ENCODE peak calls at places on chromosomes 11 and 22, in seven cellular contexts. One of them, this sample, is unnamed.
A peak's percentile ranks its signal among the peaks of the same experiment; 100 is the strongest.

GRCh38 chr22:31753005-31753633 is 700 bp upstream of the DEPDC5 start:
- DNase-seq in uterus: peak; percentile 28
- DNase-seq in GM13977: peak; percentile 21
- DNase-seq in coronary artery: no peak
- DNase-seq in stomach: peak; percentile 31
- DNase-seq in GM23338: peak; percentile 88
- DNase-seq in MCF 10A: no peak
- DNase-seq in this sample: peak; percentile 27

GRCh38 chr11:60699282-60699681 is at the start of gene MS4A8:
- DNase-seq in GM23338: no peak
- DNase-seq in uterus: no peak
- DNase-seq in MCF 10A: no peak
- DNase-seq in stomach: no peak
- DNase-seq in coronary artery: no peak
- DNase-seq in GM13977: no peak
- DNase-seq in this sample: no peak

GRCh38 chr11:112776834-112777793 is 184.1 kb upstream of the NCAM1 start:
- DNase-seq in uterus: no peak
- DNase-seq in coronary artery: no peak
- DNase-seq in GM23338: no peak
- DNase-seq in stomach: no peak
- DNase-seq in MCF 10A: no peak
- DNase-seq in GM13977: no peak
- DNase-seq in this sample: no peak

GRCh38 chr22:46003271-46004091 is 26.5 kb upstream of the WNT7B start:
- DNase-seq in GM23338: no peak
- DNase-seq in uterus: no peak
- DNase-seq in MCF 10A: no peak
- DNase-seq in coronary artery: no peak
- DNase-seq in stomach: no peak
- DNase-seq in GM13977: no peak
- DNase-seq in this sample: no peak

GRCh38 chr11:76013526-76013925 is 192.8 kb downstream of the WNT11 start:
- DNase-seq in coronary artery: no peak
- DNase-seq in uterus: no peak
- DNase-seq in MCF 10A: no peak
- DNase-seq in GM23338: no peak
- DNase-seq in stomach: no peak
- DNase-seq in GM13977: no peak
- DNase-seq in this sample: no peak

GRCh38 chr11:67321313-67321871 is 18.1 kb downstream of the SSH3 start:
- DNase-seq in coronary artery: no peak
- DNase-seq in MCF 10A: no peak
- DNase-seq in stomach: no peak
- DNase-seq in GM13977: no peak
- DNase-seq in GM23338: no peak
- DNase-seq in uterus: no peak
- DNase-seq in this sample: no peak

GRCh38 chr11:19428206-19429001 is 187.7 kb upstream of the E2F8 start:
- DNase-seq in MCF 10A: peak; percentile 51
- DNase-seq in uterus: no peak
- DNase-seq in coronary artery: no peak
- DNase-seq in GM13977: no peak
- DNase-seq in stomach: no peak
- DNase-seq in GM23338: peak; percentile 35
- DNase-seq in this sample: no peak

GRCh38 chr11:125756050-125756449 is 10.0 kb downstream of the PATE1 start:
- DNase-seq in MCF 10A: no peak
- DNase-seq in uterus: no peak
- DNase-seq in stomach: no peak
- DNase-seq in coronary artery: no peak
- DNase-seq in GM13977: no peak
- DNase-seq in GM23338: no peak
- DNase-seq in this sample: no peak

GRCh38 chr11:64951529-64951928 is 15.8 kb upstream of the GPHA2 start:
- DNase-seq in GM23338: no peak
- DNase-seq in coronary artery: no peak
- DNase-seq in MCF 10A: no peak
- DNase-seq in uterus: no peak
- DNase-seq in GM13977: no peak
- DNase-seq in stomach: no peak
- DNase-seq in this sample: no peak

GRCh38 chr11:28383471-28383870 is 275.3 kb downstream of the METTL15 start:
- DNase-seq in GM13977: no peak
- DNase-seq in uterus: no peak
- DNase-seq in stomach: no peak
- DNase-seq in coronary artery: no peak
- DNase-seq in MCF 10A: no peak
- DNase-seq in GM23338: no peak
- DNase-seq in this sample: no peak

GRCh38 chr11:108069947-108070346 is 51.4 kb upstream of the ACAT1 start:
- DNase-seq in coronary artery: no peak
- DNase-seq in GM13977: peak; percentile 15
- DNase-seq in uterus: no peak
- DNase-seq in stomach: no peak
- DNase-seq in MCF 10A: peak; percentile 6
- DNase-seq in GM23338: no peak
- DNase-seq in this sample: no peak

GRCh38 chr11:134639586-134640330 is 227.7 kb upstream of the B3GAT1 start:
- DNase-seq in uterus: no peak
- DNase-seq in coronary artery: peak; percentile 46
- DNase-seq in MCF 10A: peak; percentile 80
- DNase-seq in GM23338: no peak
- DNase-seq in GM13977: no peak
- DNase-seq in stomach: peak; percentile 62
- DNase-seq in this sample: peak; percentile 62
- TF ChIP-seq CTCF in uterus: no peak
- TF ChIP-seq CTCF in coronary artery: no peak
- TF ChIP-seq CTCF in MCF 10A: no peak
- TF ChIP-seq CTCF in GM23338: no peak
- TF ChIP-seq CTCF in GM13977: no peak
- TF ChIP-seq CTCF in stomach: no peak
- TF ChIP-seq CTCF in this sample: no peak

GRCh38 chr22:29110946-29111345 is 38.1 kb downstream of the KREMEN1 start:
- DNase-seq in GM13977: no peak
- DNase-seq in uterus: no peak
- DNase-seq in GM23338: no peak
- DNase-seq in stomach: no peak
- DNase-seq in coronary artery: no peak
- DNase-seq in MCF 10A: no peak
- DNase-seq in this sample: no peak
- TF ChIP-seq CTCF in GM13977: no peak
- TF ChIP-seq CTCF in uterus: no peak
- TF ChIP-seq CTCF in GM23338: no peak
- TF ChIP-seq CTCF in stomach: no peak
- TF ChIP-seq CTCF in coronary artery: no peak
- TF ChIP-seq CTCF in MCF 10A: no peak
- TF ChIP-seq CTCF in this sample: no peak

GRCh38 chr11:40722179-40722795 is 737.2 kb downstream of the LRRC4C start:
- DNase-seq in coronary artery: no peak
- DNase-seq in GM13977: peak; percentile 28
- DNase-seq in MCF 10A: peak; percentile 8
- DNase-seq in uterus: no peak
- DNase-seq in stomach: no peak
- DNase-seq in GM23338: peak; percentile 78
- DNase-seq in this sample: no peak
- TF ChIP-seq CTCF in coronary artery: no peak
- TF ChIP-seq CTCF in GM13977: peak; percentile 89
- TF ChIP-seq CTCF in MCF 10A: peak; percentile 31
- TF ChIP-seq CTCF in uterus: no peak
- TF ChIP-seq CTCF in stomach: peak; percentile 40
- TF ChIP-seq CTCF in GM23338: peak; percentile 86
- TF ChIP-seq CTCF in this sample: no peak

GRCh38 chr11:11010624-11011127 is 152.8 kb upstream of the ZBED5 start:
- DNase-seq in MCF 10A: peak; percentile 51
- DNase-seq in GM13977: no peak
- DNase-seq in coronary artery: no peak
- DNase-seq in stomach: peak; percentile 28
- DNase-seq in uterus: no peak
- DNase-seq in GM23338: peak; percentile 69
- DNase-seq in this sample: no peak
- TF ChIP-seq CTCF in MCF 10A: no peak
- TF ChIP-seq CTCF in GM13977: no peak
- TF ChIP-seq CTCF in coronary artery: peak; percentile 15
- TF ChIP-seq CTCF in stomach: no peak
- TF ChIP-seq CTCF in uterus: peak; percentile 11
- TF ChIP-seq CTCF in GM23338: peak; percentile 48
- TF ChIP-seq CTCF in this sample: no peak

DNA sequence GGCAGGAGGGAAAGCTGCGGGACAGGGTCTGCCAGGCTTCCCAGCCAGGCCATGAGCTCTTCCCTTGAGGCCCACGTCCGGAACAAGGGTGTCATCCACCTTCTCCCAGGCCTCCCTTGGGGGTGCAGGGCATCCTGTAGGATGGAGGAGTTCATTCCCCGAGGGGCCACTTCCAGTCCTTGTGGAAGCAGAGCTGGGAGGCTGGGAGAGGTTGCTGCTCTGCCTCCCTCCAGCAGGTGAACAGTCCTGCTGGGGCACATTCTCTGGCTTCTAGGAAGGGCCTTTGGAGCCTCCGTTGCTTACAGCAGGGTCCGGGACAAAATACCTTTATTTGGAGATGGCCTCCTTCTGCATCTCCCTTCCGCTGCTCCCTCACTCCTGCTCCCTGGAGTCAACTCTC is 3.7 kb upstream of the SHANK2 start:
- DNase-seq in MCF 10A: no peak
- DNase-seq in GM23338: peak; percentile 66
- DNase-seq in uterus: no peak
- DNase-seq in coronary artery: no peak
- DNase-seq in GM13977: no peak
- DNase-seq in stomach: no peak
- DNase-seq in this sample: no peak
- TF ChIP-seq CTCF in MCF 10A: no peak
- TF ChIP-seq CTCF in GM23338: no peak
- TF ChIP-seq CTCF in uterus: no peak
- TF ChIP-seq CTCF in coronary artery: no peak
- TF ChIP-seq CTCF in GM13977: no peak
- TF ChIP-seq CTCF in stomach: no peak
- TF ChIP-seq CTCF in this sample: no peak

GRCh38 chr11:119172513-119172912 is 4.0 kb downstream of the NLRX1 start:
- DNase-seq in GM13977: no peak
- DNase-seq in stomach: no peak
- DNase-seq in uterus: no peak
- DNase-seq in MCF 10A: no peak
- DNase-seq in GM23338: no peak
- DNase-seq in coronary artery: no peak
- DNase-seq in this sample: no peak

GRCh38 chr11:119178166-119178680 is 7.1 kb upstream of the NHERF4 start:
- DNase-seq in stomach: no peak
- DNase-seq in uterus: no peak
- DNase-seq in coronary artery: no peak
- DNase-seq in MCF 10A: no peak
- DNase-seq in GM13977: no peak
- DNase-seq in GM23338: no peak
- DNase-seq in this sample: no peak

GRCh38 chr11:119179342-119179741 is 5.9 kb upstream of the NHERF4 start:
- DNase-seq in uterus: no peak
- DNase-seq in GM13977: no peak
- DNase-seq in MCF 10A: no peak
- DNase-seq in stomach: no peak
- DNase-seq in GM23338: no peak
- DNase-seq in coronary artery: no peak
- DNase-seq in this sample: no peak

GRCh38 chr11:119173453-119173852 is 4.9 kb downstream of the NLRX1 start:
- DNase-seq in uterus: no peak
- DNase-seq in GM23338: no peak
- DNase-seq in GM13977: no peak
- DNase-seq in MCF 10A: no peak
- DNase-seq in stomach: no peak
- DNase-seq in coronary artery: no peak
- DNase-seq in this sample: no peak

GRCh38 chr11:119175493-119176077 is 7.1 kb downstream of the NLRX1 start:
- DNase-seq in uterus: no peak
- DNase-seq in MCF 10A: peak; percentile 21
- DNase-seq in coronary artery: no peak
- DNase-seq in GM23338: no peak
- DNase-seq in stomach: no peak
- DNase-seq in GM13977: no peak
- DNase-seq in this sample: no peak
- TF ChIP-seq CTCF in uterus: no peak
- TF ChIP-seq CTCF in MCF 10A: no peak
- TF ChIP-seq CTCF in coronary artery: no peak
- TF ChIP-seq CTCF in GM23338: no peak
- TF ChIP-seq CTCF in stomach: no peak
- TF ChIP-seq CTCF in GM13977: no peak
- TF ChIP-seq CTCF in this sample: no peak

GRCh38 chr22:50497093-50497492 is 10.4 kb downstream of the LMF2 start:
- DNase-seq in MCF 10A: no peak
- DNase-seq in coronary artery: no peak
- DNase-seq in GM13977: no peak
- DNase-seq in GM23338: no peak
- DNase-seq in stomach: no peak
- DNase-seq in uterus: no peak
- DNase-seq in this sample: no peak
- TF ChIP-seq CTCF in MCF 10A: no peak
- TF ChIP-seq CTCF in coronary artery: no peak
- TF ChIP-seq CTCF in GM13977: no peak
- TF ChIP-seq CTCF in GM23338: no peak
- TF ChIP-seq CTCF in stomach: no peak
- TF ChIP-seq CTCF in uterus: no peak
- TF ChIP-seq CTCF in this sample: no peak

GRCh38 chr22:19638282-19639015 is 75.9 kb upstream of the SEPTIN5 start:
- DNase-seq in coronary artery: peak; percentile 57
- DNase-seq in GM13977: no peak
- DNase-seq in uterus: no peak
- DNase-seq in stomach: no peak
- DNase-seq in MCF 10A: no peak
- DNase-seq in GM23338: no peak
- DNase-seq in this sample: no peak
- TF ChIP-seq CTCF in coronary artery: no peak
- TF ChIP-seq CTCF in GM13977: no peak
- TF ChIP-seq CTCF in uterus: no peak
- TF ChIP-seq CTCF in stomach: no peak
- TF ChIP-seq CTCF in MCF 10A: no peak
- TF ChIP-seq CTCF in GM23338: no peak
- TF ChIP-seq CTCF in this sample: no peak

GRCh38 chr11:18145025-18145424 is 12.7 kb downstream of the MRGPRX3 start:
- DNase-seq in coronary artery: no peak
- DNase-seq in GM13977: no peak
- DNase-seq in GM23338: no peak
- DNase-seq in stomach: no peak
- DNase-seq in uterus: no peak
- DNase-seq in MCF 10A: no peak
- DNase-seq in this sample: no peak
- TF ChIP-seq CTCF in coronary artery: no peak
- TF ChIP-seq CTCF in GM13977: peak; percentile 10
- TF ChIP-seq CTCF in GM23338: peak; percentile 32
- TF ChIP-seq CTCF in stomach: no peak
- TF ChIP-seq CTCF in uterus: no peak
- TF ChIP-seq CTCF in MCF 10A: no peak
- TF ChIP-seq CTCF in this sample: no peak

This sample was measured in lower leg skin.